ENCODE peak calls at places on chromosomes 13 and 19, in nine cellular contexts. One of them, this sample, is unnamed.

GRCh38 chr19:35328851-35329285 is at the start of gene CD22:
- DNase-seq in BJ: no peak
- DNase-seq in OCI-LY7: peak
- DNase-seq in kidney: no peak
- DNase-seq in left lung: no peak
- DNase-seq in stomach: no peak
- DNase-seq in cardiac muscle cell: no peak
- DNase-seq in HFF-Myc: no peak
- DNase-seq in endodermal cell: no peak
- DNase-seq in this sample: no peak

GRCh38 chr19:5627395-5627904 is 4.6 kb downstream of the SAFB start:
- DNase-seq in left lung: peak
- DNase-seq in HFF-Myc: peak
- DNase-seq in kidney: no peak
- DNase-seq in BJ: no peak
- DNase-seq in OCI-LY7: peak
- DNase-seq in stomach: peak
- DNase-seq in endodermal cell: peak
- DNase-seq in cardiac muscle cell: no peak
- DNase-seq in this sample: no peak

GRCh38 chr13:92677571-92677970 is 549.0 kb upstream of the GPC6 start:
- DNase-seq in kidney: peak
- DNase-seq in stomach: no peak
- DNase-seq in BJ: no peak
- DNase-seq in endodermal cell: peak
- DNase-seq in cardiac muscle cell: no peak
- DNase-seq in HFF-Myc: no peak
- DNase-seq in OCI-LY7: no peak
- DNase-seq in left lung: no peak
- DNase-seq in this sample: no peak

GRCh38 chr19:33904681-33905080 is 108.0 kb downstream of the KCTD15 start:
- DNase-seq in OCI-LY7: no peak
- DNase-seq in BJ: no peak
- DNase-seq in endodermal cell: peak
- DNase-seq in left lung: no peak
- DNase-seq in cardiac muscle cell: peak
- DNase-seq in kidney: peak
- DNase-seq in stomach: no peak
- DNase-seq in HFF-Myc: no peak
- DNase-seq in this sample: peak

GRCh38 chr19:47107201-47107952 is 6.2 kb downstream of the ZC3H4 start:
- DNase-seq in cardiac muscle cell: no peak
- DNase-seq in left lung: no peak
- DNase-seq in HFF-Myc: no peak
- DNase-seq in OCI-LY7: no peak
- DNase-seq in BJ: no peak
- DNase-seq in kidney: no peak
- DNase-seq in endodermal cell: no peak
- DNase-seq in stomach: peak
- DNase-seq in this sample: no peak

GRCh38 chr13:99150575-99151370 is 49.9 kb upstream of the UBAC2 start:
- DNase-seq in cardiac muscle cell: peak
- DNase-seq in kidney: no peak
- DNase-seq in stomach: no peak
- DNase-seq in endodermal cell: no peak
- DNase-seq in OCI-LY7: no peak
- DNase-seq in BJ: peak
- DNase-seq in HFF-Myc: peak
- DNase-seq in left lung: no peak
- DNase-seq in this sample: peak

GRCh38 chr13:103517066-103517767 is 451.0 kb upstream of the SLC10A2 start:
- DNase-seq in left lung: no peak
- DNase-seq in BJ: no peak
- DNase-seq in stomach: no peak
- DNase-seq in kidney: no peak
- DNase-seq in OCI-LY7: no peak
- DNase-seq in HFF-Myc: no peak
- DNase-seq in cardiac muscle cell: no peak
- DNase-seq in endodermal cell: no peak
- DNase-seq in this sample: peak

GRCh38 chr13:73262862-73263627 is 204.2 kb downstream of the KLF5 start:
- DNase-seq in left lung: no peak
- DNase-seq in BJ: no peak
- DNase-seq in OCI-LY7: no peak
- DNase-seq in cardiac muscle cell: no peak
- DNase-seq in HFF-Myc: no peak
- DNase-seq in endodermal cell: no peak
- DNase-seq in stomach: no peak
- DNase-seq in kidney: no peak
- DNase-seq in this sample: no peak

DNA sequence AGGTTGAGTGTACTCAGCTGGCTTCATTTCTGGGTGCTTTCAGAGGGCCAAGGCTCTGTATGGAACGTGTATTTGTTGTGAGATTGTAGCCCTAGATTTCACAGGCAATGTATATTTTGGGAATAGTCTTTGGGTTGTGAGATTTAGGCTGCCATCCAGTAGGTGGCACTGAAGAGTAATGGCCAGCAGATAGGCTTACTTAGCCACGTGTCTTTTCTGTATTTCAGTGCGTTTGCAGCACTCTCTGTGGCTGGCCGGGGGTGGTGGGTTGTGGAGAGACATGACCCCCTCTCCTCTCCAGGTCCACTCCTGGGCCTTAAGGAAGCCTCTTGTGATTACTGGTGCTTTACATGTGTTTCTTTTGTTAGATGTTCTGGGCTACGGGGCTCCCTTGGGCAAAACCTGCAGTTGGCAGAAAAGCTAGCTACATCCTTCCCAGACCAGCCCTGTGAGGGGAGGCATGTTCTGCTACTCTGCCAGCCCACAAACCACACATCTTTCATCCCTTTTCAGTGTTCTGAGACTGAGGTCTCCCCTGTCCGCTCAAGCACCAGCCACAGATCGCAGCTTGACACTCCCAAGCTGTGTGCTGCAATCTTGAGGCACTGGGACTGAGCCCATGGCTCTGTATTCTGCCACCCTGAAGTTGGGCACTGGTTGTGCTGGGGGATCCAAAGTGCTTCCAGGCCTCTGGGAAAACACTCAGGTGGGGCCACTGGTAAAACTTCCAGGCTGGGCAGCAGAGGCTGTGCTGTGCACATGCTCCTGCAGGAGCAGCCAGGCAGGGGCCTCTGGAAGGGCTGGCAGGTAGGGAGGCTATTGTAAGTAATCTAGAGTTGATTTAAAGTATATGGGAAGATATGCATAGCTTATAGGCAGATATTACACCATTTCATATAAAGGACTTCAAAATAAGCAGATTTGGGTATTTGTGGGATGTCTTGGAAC is 1096.8 kb upstream of the PCDH20 start:
- DNase-seq in stomach: peak
- DNase-seq in endodermal cell: peak
- DNase-seq in cardiac muscle cell: peak
- DNase-seq in left lung: no peak
- DNase-seq in BJ: no peak
- DNase-seq in kidney: peak
- DNase-seq in OCI-LY7: peak
- DNase-seq in HFF-Myc: no peak
- DNase-seq in this sample: no peak
- TF ChIP-seq CTCF in stomach: no peak
- TF ChIP-seq CTCF in endodermal cell: peak
- TF ChIP-seq CTCF in cardiac muscle cell: peak
- TF ChIP-seq CTCF in left lung: peak
- TF ChIP-seq CTCF in BJ: peak
- TF ChIP-seq CTCF in kidney: peak
- TF ChIP-seq CTCF in OCI-LY7: peak
- TF ChIP-seq CTCF in HFF-Myc: peak
- TF ChIP-seq CTCF in this sample: peak

GRCh38 chr19:49362926-49363264 is 679 bp upstream of the TEAD2 start:
- DNase-seq in OCI-LY7: peak
- DNase-seq in HFF-Myc: no peak
- DNase-seq in left lung: peak
- DNase-seq in kidney: peak
- DNase-seq in endodermal cell: no peak
- DNase-seq in stomach: peak
- DNase-seq in BJ: no peak
- DNase-seq in cardiac muscle cell: peak
- DNase-seq in this sample: no peak
- H3K4me3 ChIP-seq in OCI-LY7: peak
- H3K4me3 ChIP-seq in HFF-Myc: peak
- H3K4me3 ChIP-seq in left lung: peak
- H3K4me3 ChIP-seq in kidney: peak
- H3K4me3 ChIP-seq in endodermal cell: peak
- H3K4me3 ChIP-seq in stomach: peak
- H3K4me3 ChIP-seq in BJ: peak
- H3K4me3 ChIP-seq in cardiac muscle cell: peak
- H3K4me3 ChIP-seq in this sample: peak

GRCh38 chr19:2719232-2719735 is 1.9 kb downstream of the DIRAS1 start:
- DNase-seq in OCI-LY7: no peak
- DNase-seq in left lung: no peak
- DNase-seq in endodermal cell: no peak
- DNase-seq in cardiac muscle cell: no peak
- DNase-seq in kidney: no peak
- DNase-seq in stomach: no peak
- DNase-seq in HFF-Myc: no peak
- DNase-seq in BJ: no peak
- DNase-seq in this sample: no peak

GRCh38 chr19:2721570-2722540 is 683 bp upstream of the DIRAS1 start:
- DNase-seq in stomach: no peak
- DNase-seq in left lung: no peak
- DNase-seq in OCI-LY7: no peak
- DNase-seq in BJ: no peak
- DNase-seq in HFF-Myc: no peak
- DNase-seq in cardiac muscle cell: no peak
- DNase-seq in kidney: peak
- DNase-seq in endodermal cell: no peak
- DNase-seq in this sample: no peak

GRCh38 chr19:2717638-2718541 is 3.3 kb downstream of the DIRAS1 start:
- DNase-seq in OCI-LY7: no peak
- DNase-seq in stomach: no peak
- DNase-seq in HFF-Myc: no peak
- DNase-seq in BJ: no peak
- DNase-seq in left lung: no peak
- DNase-seq in endodermal cell: no peak
- DNase-seq in kidney: peak
- DNase-seq in cardiac muscle cell: no peak
- DNase-seq in this sample: no peak

GRCh38 chr19:2720777-2721569 is at the start of gene DIRAS1:
- DNase-seq in left lung: no peak
- DNase-seq in HFF-Myc: no peak
- DNase-seq in stomach: no peak
- DNase-seq in endodermal cell: peak
- DNase-seq in kidney: peak
- DNase-seq in cardiac muscle cell: no peak
- DNase-seq in OCI-LY7: no peak
- DNase-seq in BJ: no peak
- DNase-seq in this sample: no peak

DNA sequence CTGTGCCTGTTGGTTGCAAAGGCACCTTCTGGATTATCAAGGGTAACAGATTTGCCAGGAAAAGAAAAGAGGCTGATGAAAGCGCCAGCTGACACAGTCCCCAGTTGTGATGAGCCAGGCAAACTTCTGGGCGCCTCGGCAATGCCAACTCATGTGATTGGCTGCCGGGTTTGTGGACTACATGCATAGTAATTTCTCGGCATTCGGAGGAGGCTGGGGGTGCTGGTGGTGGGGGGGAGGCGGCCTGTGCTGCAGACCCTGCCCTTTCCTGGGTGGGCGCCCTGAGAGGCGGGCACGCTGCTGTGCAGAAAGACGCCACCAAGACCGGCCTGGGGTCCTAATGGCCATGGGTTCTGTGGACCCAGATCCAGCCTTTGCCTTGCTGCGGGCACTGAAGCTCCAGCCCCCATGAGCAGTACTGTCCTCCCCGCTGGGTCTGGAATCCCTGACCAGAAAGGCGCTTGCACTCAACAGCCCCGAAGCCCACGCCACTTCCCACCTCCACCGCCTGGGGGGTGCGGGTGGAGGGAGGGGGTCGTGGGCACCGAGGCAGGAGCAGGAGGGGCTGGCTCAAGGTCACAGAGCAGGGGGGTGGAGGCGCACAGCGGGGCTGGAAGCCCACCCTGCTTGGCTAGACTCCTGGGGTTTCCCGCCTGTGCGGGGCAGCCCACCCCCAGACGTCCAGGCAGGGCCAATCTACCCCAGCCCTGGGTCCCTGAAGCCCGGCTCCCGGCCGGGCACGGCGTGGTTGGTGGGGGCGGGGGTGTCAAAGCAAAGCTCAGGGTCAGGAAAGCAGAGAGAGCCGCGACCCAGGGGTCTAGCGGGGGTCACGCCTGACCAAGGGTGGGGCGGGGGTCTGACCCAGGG is 1.0 kb downstream of the DIRAS1 start:
- DNase-seq in HFF-Myc: no peak
- DNase-seq in BJ: no peak
- DNase-seq in kidney: peak
- DNase-seq in cardiac muscle cell: peak
- DNase-seq in OCI-LY7: no peak
- DNase-seq in stomach: no peak
- DNase-seq in left lung: no peak
- DNase-seq in endodermal cell: peak
- DNase-seq in this sample: no peak
- TF ChIP-seq CTCF in HFF-Myc: no peak
- TF ChIP-seq CTCF in BJ: peak
- TF ChIP-seq CTCF in kidney: no peak
- TF ChIP-seq CTCF in cardiac muscle cell: no peak
- TF ChIP-seq CTCF in OCI-LY7: peak
- TF ChIP-seq CTCF in stomach: no peak
- TF ChIP-seq CTCF in left lung: no peak
- TF ChIP-seq CTCF in endodermal cell: peak
- TF ChIP-seq CTCF in this sample: no peak

GRCh38 chr19:7520131-7521051 is 2.0 kb upstream of the MCOLN1 start:
- DNase-seq in BJ: no peak
- DNase-seq in kidney: peak
- DNase-seq in stomach: no peak
- DNase-seq in OCI-LY7: no peak
- DNase-seq in endodermal cell: no peak
- DNase-seq in left lung: no peak
- DNase-seq in HFF-Myc: no peak
- DNase-seq in cardiac muscle cell: no peak
- DNase-seq in this sample: no peak

GRCh38 chr19:7522923-7523667 is 671 bp downstream of the MCOLN1 start:
- DNase-seq in stomach: no peak
- DNase-seq in left lung: no peak
- DNase-seq in BJ: no peak
- DNase-seq in cardiac muscle cell: peak
- DNase-seq in endodermal cell: no peak
- DNase-seq in HFF-Myc: no peak
- DNase-seq in kidney: peak
- DNase-seq in OCI-LY7: no peak
- DNase-seq in this sample: no peak

GRCh38 chr19:7522072-7522922 is at the start of gene MCOLN1:
- DNase-seq in left lung: peak
- DNase-seq in endodermal cell: peak
- DNase-seq in kidney: peak
- DNase-seq in stomach: peak
- DNase-seq in HFF-Myc: peak
- DNase-seq in BJ: peak
- DNase-seq in OCI-LY7: peak
- DNase-seq in cardiac muscle cell: peak
- DNase-seq in this sample: no peak

GRCh38 chr19:7519411-7520130 is 2.9 kb upstream of the MCOLN1 start:
- DNase-seq in left lung: no peak
- DNase-seq in OCI-LY7: no peak
- DNase-seq in stomach: no peak
- DNase-seq in BJ: no peak
- DNase-seq in HFF-Myc: no peak
- DNase-seq in endodermal cell: no peak
- DNase-seq in kidney: peak
- DNase-seq in cardiac muscle cell: no peak
- DNase-seq in this sample: no peak

GRCh38 chr19:7521551-7522071 is 813 bp upstream of the MCOLN1 start:
- DNase-seq in HFF-Myc: no peak
- DNase-seq in cardiac muscle cell: no peak
- DNase-seq in BJ: no peak
- DNase-seq in left lung: no peak
- DNase-seq in kidney: no peak
- DNase-seq in OCI-LY7: no peak
- DNase-seq in stomach: no peak
- DNase-seq in endodermal cell: no peak
- DNase-seq in this sample: no peak
- H3K4me3 ChIP-seq in HFF-Myc: peak
- H3K4me3 ChIP-seq in cardiac muscle cell: peak
- H3K4me3 ChIP-seq in BJ: peak
- H3K4me3 ChIP-seq in left lung: peak
- H3K4me3 ChIP-seq in kidney: no peak
- H3K4me3 ChIP-seq in OCI-LY7: peak
- H3K4me3 ChIP-seq in stomach: peak
- H3K4me3 ChIP-seq in endodermal cell: peak
- H3K4me3 ChIP-seq in this sample: peak

This sample was measured in epithelial cell of proximal tubule.